ENCODE peak calls at places on chromosomes 4 and X, in six cellular contexts. N is T-helper 2 cell, D is HT-29, E is SK-MEL-5, W is cardiac septum, Y is body of pancreas. P is an unnamed sample.

GRCh38 chr4:185881427-185881826 is 69.4 kb upstream of the SORBS2 start:
- DNase-seq in N (no peak), D (no peak), E (no peak), W (no peak), Y (no peak), P (no peak)

GRCh38 chr4:122602277-122603142 is 18.4 kb downstream of the IL21 start:
- DNase-seq in N (no peak), D (peak; percentile 65), E (peak; percentile 54), W (no peak), Y (no peak), P (no peak)

GRCh38 chrX:136457303-136457917 is 30.3 kb upstream of the BRS3 start:
- DNase-seq in N (no peak), D (no peak), E (no peak), W (no peak), Y (no peak), P (no peak)

GRCh38 chr4:151939670-151940069 is 178.9 kb upstream of the GATB start:
- DNase-seq in N (no peak), D (no peak), E (no peak), W (no peak), Y (no peak), P (no peak)

GRCh38 chrX:1493317-1493856 is 40.7 kb upstream of the ASMTL start:
- DNase-seq in N (no peak), D (no peak), E (no peak), W (no peak), Y (no peak), P (no peak)

GRCh38 chr4:182898479-182898799 is 18.7 kb downstream of the DCTD start:
- DNase-seq in N (no peak), D (no peak), E (no peak), W (no peak), Y (no peak), P (no peak)

GRCh38 chr4:14829795-14830194 is 172.5 kb upstream of the CPEB2 start:
- DNase-seq in N (no peak), D (no peak), E (no peak), W (no peak), Y (peak; percentile 78), P (no peak)

GRCh38 chrX:102339312-102340298 is 92.6 kb downstream of the NXF2 start:
- DNase-seq in N (no peak), D (no peak), E (peak; percentile 32), W (peak; percentile 60), Y (no peak), P (peak; percentile 59)

GRCh38 chr4:15015170-15015569 is 12.9 kb downstream of the CPEB2 start:
- DNase-seq in N (no peak), D (no peak), E (no peak), W (no peak), Y (no peak), P (no peak)

GRCh38 chr4:5045099-5045498 is 6.2 kb upstream of the STK32B start:
- DNase-seq in N (no peak), D (no peak), E (peak; percentile 20), W (no peak), Y (peak; percentile 44), P (no peak)

GRCh38 chr4:80184791-80185756 is 12.2 kb upstream of the PRDM8 start:
- DNase-seq in N (no peak), D (no peak), E (no peak), W (no peak), Y (no peak), P (no peak)

GRCh38 chr4:53763813-53764597 is 172.7 kb upstream of the LNX1 start:
- DNase-seq in N (no peak), D (no peak), E (no peak), W (no peak), Y (no peak), P (no peak)

GRCh38 chr4:115575851-115576250 is 462.4 kb upstream of the NDST4 start:
- DNase-seq in N (no peak), D (no peak), E (peak; percentile 1), W (no peak), Y (no peak), P (no peak)

GRCh38 chrX:41275661-41276609 is 58.0 kb upstream of the DDX3X start:
- DNase-seq in N (peak; percentile 6), D (peak; percentile 25), E (peak; percentile 55), W (peak; percentile 77), Y (peak; percentile 58), P (no peak)

GRCh38 chr4:134533068-134533467 is 331.5 kb upstream of the PABPC4L start:
- DNase-seq in N (no peak), D (no peak), E (no peak), W (no peak), Y (no peak), P (no peak)

GRCh38 chrX:130628522-130628921 is 226.7 kb downstream of the RBMX2 start:
- DNase-seq in N (no peak), D (no peak), E (peak; percentile 13), W (no peak), Y (no peak), P (no peak)

GRCh38 chr4:4421356-4421755 is 34.5 kb downstream of the NSG1 start:
- DNase-seq in N (no peak), D (no peak), E (no peak), W (no peak), Y (no peak), P (no peak)

GRCh38 chr4:6387946-6388345 is 84.5 kb downstream of the PPP2R2C start:
- DNase-seq in N (no peak), D (no peak), E (no peak), W (no peak), Y (no peak), P (no peak)

GRCh38 chr4:46146993-46147392 is 23.1 kb upstream of the GABRG1 start:
- DNase-seq in N (no peak), D (no peak), E (no peak), W (no peak), Y (no peak), P (no peak)

GRCh38 chr4:25092139-25092538 is 61.4 kb upstream of the LGI2 start:
- DNase-seq in N (no peak), D (no peak), E (no peak), W (no peak), Y (no peak), P (no peak)

P was measured in coronary artery.